ENCODE peak calls at places on chromosomes 6 and 20, in nine cellular contexts. H is upper lobe of left lung; T is right lobe of liver; I is AG04450; Q is CD4-positive, CD25-positive, alpha-beta regulatory T cell; M is left ventricle myocardium inferior; V is adrenal gland; L is DND-41; U is cardiac muscle cell. X is an unnamed sample.

GRCh38 chr20:5864873-5865582 is 85.3 kb downstream of the TRMT6 start:
- DNase-seq in H (no peak), T (no peak), I (no peak), Q (peak), M (no peak), V (peak), L (no peak), U (peak), X (no peak)

GRCh38 chr6:17276766-17277165 is 4.4 kb upstream of the RBM24 start:
- DNase-seq in H (no peak), T (no peak), I (no peak), Q (no peak), M (peak), V (no peak), L (no peak), U (no peak), X (no peak)

GRCh38 chr20:57656252-57656820 is 36.1 kb upstream of the ZBP1 start:
- DNase-seq in H (peak), T (no peak), I (no peak), Q (no peak), M (no peak), V (no peak), L (peak), U (no peak), X (no peak)

GRCh38 chr20:57892471-57892870 is 182.7 kb upstream of the PMEPA1 start:
- DNase-seq in H (no peak), T (no peak), I (no peak), Q (no peak), M (no peak), V (no peak), L (no peak), U (no peak), X (no peak)

GRCh38 chr6:139779988-139780774 is 405.7 kb upstream of the CITED2 start:
- DNase-seq in H (no peak), T (no peak), I (no peak), Q (no peak), M (no peak), V (no peak), L (no peak), U (no peak), X (no peak)

GRCh38 chr6:160667854-160668481 is 3.9 kb upstream of the LPA start:
- DNase-seq in H (peak), T (peak), I (no peak), Q (no peak), M (no peak), V (peak), L (peak), U (no peak), X (no peak)

GRCh38 chr6:36139431-36139830 is 9.1 kb downstream of the MAPK13 start:
- DNase-seq in H (no peak), T (no peak), I (no peak), Q (no peak), M (no peak), V (peak), L (peak), U (peak), X (peak)

GRCh38 chr6:133512410-133513016 is 271.4 kb downstream of the EYA4 start:
- DNase-seq in H (no peak), T (no peak), I (peak), Q (no peak), M (no peak), V (peak), L (peak), U (peak), X (peak)

GRCh38 chr6:17349437-17349836 is 44.0 kb upstream of the CAP2 start:
- DNase-seq in H (no peak), T (no peak), I (no peak), Q (no peak), M (no peak), V (no peak), L (no peak), U (peak), X (no peak)

GRCh38 chr6:43957273-43957672 is 170.0 kb downstream of the MRPL14 start:
- DNase-seq in H (no peak), T (no peak), I (no peak), Q (no peak), M (no peak), V (no peak), L (no peak), U (no peak), X (no peak)

GRCh38 chr6:65711531-65711930 is 4.5 kb upstream of the EYS start:
- DNase-seq in H (no peak), T (no peak), I (no peak), Q (no peak), M (no peak), V (no peak), L (no peak), U (no peak), X (no peak)

GRCh38 chr20:17615645-17616479 is 46.0 kb downstream of the DSTN start:
- DNase-seq in H (no peak), T (no peak), I (no peak), Q (no peak), M (no peak), V (no peak), L (peak), U (no peak), X (no peak)

GRCh38 chr6:125314019-125314581 is 12.3 kb upstream of the HDDC2 start:
- DNase-seq in H (peak), T (peak), I (peak), Q (no peak), M (peak), V (peak), L (peak), U (peak), X (no peak)

GRCh38 chr20:18695175-18695574 is 107.3 kb downstream of the DTD1 start:
- DNase-seq in H (no peak), T (no peak), I (no peak), Q (no peak), M (no peak), V (no peak), L (no peak), U (no peak), X (no peak)
- H3K27ac ChIP-seq in H (no peak), T (no peak), I (no peak), Q (no peak), M (no peak), V (no peak), L (no peak), U (no peak), X (no peak)

DNA sequence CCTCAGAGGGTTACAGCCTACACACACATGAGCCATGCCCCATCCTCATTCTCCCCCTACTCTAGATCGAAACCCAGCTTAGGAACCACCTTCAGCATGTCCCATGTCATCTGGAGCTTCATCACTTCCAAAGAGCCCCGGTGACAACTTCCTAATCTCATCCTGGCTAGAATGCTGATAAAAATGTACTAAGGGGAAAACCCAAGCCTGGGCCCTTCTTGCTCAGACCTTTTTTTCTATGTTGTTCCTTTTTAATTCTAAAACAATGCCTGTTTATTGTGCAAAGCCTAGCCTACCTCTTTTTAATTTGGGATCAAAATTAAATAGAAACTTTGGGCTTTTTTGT is 44.1 kb upstream of the NT5E start:
- DNase-seq in H (no peak), T (no peak), I (no peak), Q (no peak), M (no peak), V (no peak), L (no peak), U (no peak), X (no peak)
- H3K27ac ChIP-seq in H (no peak), T (peak), I (peak), Q (no peak), M (no peak), V (no peak), L (no peak), U (no peak), X (no peak)

DNA sequence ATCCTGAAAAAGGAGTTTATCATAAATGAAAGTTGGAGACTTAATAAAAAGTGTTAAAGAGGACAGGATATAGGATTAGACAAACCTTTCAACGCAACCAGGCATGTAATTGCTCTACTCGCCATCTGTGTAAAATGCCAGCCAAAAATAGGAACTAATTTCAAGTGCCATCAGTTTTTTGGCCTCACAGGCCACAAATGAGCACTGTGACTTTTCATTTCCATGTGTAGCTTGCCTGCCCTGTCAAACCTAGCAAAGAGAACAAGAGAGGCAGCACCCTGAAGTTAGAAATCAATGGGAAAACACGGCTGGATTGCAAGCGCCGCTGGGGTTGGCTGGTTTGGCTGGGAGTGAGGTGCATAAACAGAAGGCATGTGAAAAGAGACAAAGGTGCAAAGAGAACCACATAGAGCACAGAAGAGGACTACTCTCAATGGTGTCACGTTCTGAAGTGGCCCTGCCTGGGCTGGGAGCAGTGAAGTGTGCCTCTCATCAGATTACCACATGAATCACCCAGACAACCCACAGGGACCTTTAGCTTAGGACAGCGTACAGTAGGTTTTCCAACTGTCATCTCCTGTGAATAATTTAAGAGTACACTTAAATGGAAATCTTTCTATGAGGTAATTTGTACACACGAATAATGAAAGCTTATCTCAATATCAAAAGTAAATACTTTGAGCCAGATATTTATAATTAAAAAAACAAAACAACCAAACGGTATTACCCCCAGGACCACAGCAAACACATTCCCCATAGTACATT is 78.0 kb upstream of the NHSL1 start:
- DNase-seq in H (peak), T (no peak), I (no peak), Q (no peak), M (no peak), V (no peak), L (peak), U (no peak), X (no peak)
- H3K27ac ChIP-seq in H (no peak), T (no peak), I (no peak), Q (no peak), M (peak), V (no peak), L (no peak), U (no peak), X (no peak)

DNA sequence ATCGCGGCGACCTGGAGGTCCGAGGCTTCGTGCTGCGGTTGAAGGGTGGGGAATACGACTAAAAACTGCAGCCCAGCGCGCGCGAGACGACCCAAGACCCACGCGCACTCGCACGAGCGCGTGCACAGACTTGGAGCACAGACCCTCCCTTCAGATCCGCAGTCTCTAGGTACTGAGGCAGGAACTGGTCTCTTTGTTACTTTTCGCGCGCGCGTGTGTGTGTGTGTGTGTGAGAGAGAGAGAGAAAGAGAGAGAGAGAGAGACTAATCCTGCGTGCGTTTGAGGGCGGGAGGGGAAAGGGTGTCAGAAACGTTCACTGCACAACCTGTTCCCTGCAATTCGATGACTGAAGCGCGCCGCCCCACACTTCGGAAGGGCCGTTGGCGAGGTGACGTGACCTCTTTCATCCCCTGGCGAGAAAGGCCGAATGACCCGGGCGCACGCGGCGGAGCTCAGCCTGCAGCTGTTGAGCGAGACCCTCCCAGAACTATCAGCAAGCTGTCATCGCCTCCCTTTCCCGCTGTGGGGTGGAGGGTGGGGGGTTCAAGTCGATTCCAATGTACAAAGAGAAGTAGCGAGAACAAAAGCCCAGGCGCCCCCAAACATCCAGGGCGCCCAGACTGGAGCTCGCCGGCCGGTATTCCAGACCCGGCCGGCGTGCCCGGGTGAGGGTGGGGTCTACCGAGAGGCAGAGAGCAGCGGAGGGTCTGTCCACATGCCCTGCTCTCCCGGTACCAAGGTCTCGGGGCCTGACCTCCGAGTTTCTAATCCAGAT is 1.5 kb upstream of the TUBB2B start:
- DNase-seq in H (no peak), T (no peak), I (no peak), Q (no peak), M (no peak), V (no peak), L (no peak), U (no peak), X (peak)
- H3K27ac ChIP-seq in H (no peak), T (no peak), I (no peak), Q (no peak), M (peak), V (no peak), L (no peak), U (no peak), X (no peak)

DNA sequence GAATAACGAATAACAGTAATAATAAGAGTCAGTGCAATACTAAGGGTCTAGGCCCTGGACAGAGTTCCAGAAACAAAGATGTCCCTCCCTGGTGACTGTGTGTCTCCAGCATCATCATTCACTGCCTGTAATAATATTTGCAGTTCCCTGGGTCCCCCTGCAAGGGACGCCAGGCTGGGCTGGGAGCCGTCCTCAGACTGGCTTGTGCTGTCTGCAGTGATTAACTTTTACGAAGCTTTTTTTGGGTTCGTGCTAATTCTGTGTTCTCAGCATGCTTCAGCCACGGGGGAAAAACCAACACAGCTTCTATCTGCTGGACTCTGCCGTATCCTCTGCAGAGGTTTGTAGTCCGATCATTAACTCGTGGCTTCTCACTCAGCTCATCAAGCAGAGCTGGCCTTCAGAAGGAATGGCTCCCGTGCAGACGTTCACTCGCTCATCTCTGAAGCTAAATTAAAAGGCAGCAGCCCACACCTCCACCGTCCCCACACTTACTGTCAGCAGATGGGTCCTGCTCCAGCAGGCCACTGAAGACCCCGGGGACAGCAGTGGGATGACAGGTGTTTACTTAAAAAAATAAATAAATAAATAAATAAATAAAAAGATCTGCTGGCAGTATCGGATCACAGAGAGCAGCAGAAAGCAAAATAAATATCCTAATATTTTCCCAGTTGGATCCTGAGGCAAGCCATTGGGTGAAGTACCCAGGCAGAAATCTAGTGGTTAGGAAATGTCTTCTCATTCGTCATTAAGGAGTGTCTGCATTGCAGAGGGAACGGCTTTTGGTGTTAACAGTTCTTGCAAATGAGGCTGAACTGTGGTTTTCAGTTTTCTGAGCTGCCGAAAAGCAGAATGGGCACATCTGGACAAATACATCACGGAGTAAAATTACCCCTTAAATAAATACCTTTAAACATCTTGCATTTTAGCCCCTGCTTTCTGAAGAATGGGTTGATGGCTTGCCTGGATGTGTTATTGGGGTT is 82.0 kb upstream of the MPC1 start:
- DNase-seq in H (peak), T (no peak), I (no peak), Q (no peak), M (no peak), V (no peak), L (no peak), U (no peak), X (no peak)
- H3K27ac ChIP-seq in H (no peak), T (no peak), I (no peak), Q (no peak), M (no peak), V (no peak), L (no peak), U (no peak), X (no peak)

GRCh38 chr6:113570176-113570575 is 287.0 kb upstream of the MARCKS start:
- DNase-seq in H (no peak), T (no peak), I (no peak), Q (no peak), M (no peak), V (no peak), L (no peak), U (peak), X (no peak)

GRCh38 chr6:113562248-113562647 is 294.9 kb upstream of the MARCKS start:
- DNase-seq in H (no peak), T (no peak), I (no peak), Q (no peak), M (no peak), V (no peak), L (no peak), U (no peak), X (no peak)

GRCh38 chr6:113564401-113565161 is 292.6 kb upstream of the MARCKS start:
- DNase-seq in H (peak), T (peak), I (peak), Q (no peak), M (peak), V (peak), L (no peak), U (peak), X (no peak)

GRCh38 chr6:113560908-113561307 is 296.2 kb upstream of the MARCKS start:
- DNase-seq in H (no peak), T (no peak), I (peak), Q (no peak), M (no peak), V (no peak), L (no peak), U (peak), X (no peak)

GRCh38 chr6:113565306-113565705 is 291.8 kb upstream of the MARCKS start:
- DNase-seq in H (no peak), T (no peak), I (no peak), Q (no peak), M (no peak), V (no peak), L (no peak), U (no peak), X (no peak)
- H3K27ac ChIP-seq in H (peak), T (no peak), I (peak), Q (no peak), M (peak), V (peak), L (no peak), U (peak), X (no peak)